ENCODE peak calls at places on chromosome 20, in four cellular contexts. V, R, E and P are unnamed samples.

GRCh38 chr20:5181955-5182354 is 55.1 kb downstream of the CDS2 start:
- DNase-seq in R (no peak), V (no peak), E (no peak), P (no peak)

GRCh38 chr20:59004493-59004762 is 2.6 kb downstream of the CTSZ start:
- DNase-seq in E (no peak), V (no peak), R (peak; percentile 25), P (peak; percentile 95)

GRCh38 chr20:36544134-36545018 is 3.1 kb downstream of the MYL9 start:
- DNase-seq in V (no peak), R (no peak), E (no peak), P (no peak)

GRCh38 chr20:49276201-49276894 is 1.5 kb downstream of the ZNFX1 start:
- DNase-seq in V (peak; percentile 28), E (no peak), R (peak; percentile 45), P (peak; percentile 77)

GRCh38 chr20:62513991-62514390 is 38.2 kb upstream of the GATA5 start:
- DNase-seq in E (no peak), R (no peak), V (no peak), P (no peak)

GRCh38 chr20:20060234-20060998 is 8.1 kb downstream of the CFAP61 start:
- DNase-seq in V (no peak), E (no peak), R (no peak), P (no peak)

GRCh38 chr20:13041574-13042457 is 33.0 kb downstream of the SPTLC3 start:
- DNase-seq in V (no peak), E (no peak), R (no peak), P (no peak)

GRCh38 chr20:46743088-46743487 is 33.6 kb downstream of the SLC2A10 start:
- DNase-seq in V (no peak), R (no peak), E (no peak), P (no peak)

GRCh38 chr20:1370548-1371110 is 22.2 kb downstream of the FKBP1A start:
- DNase-seq in E (no peak), R (no peak), V (no peak), P (no peak)

GRCh38 chr20:4829494-4830211 is 107.9 kb downstream of the PRND start:
- DNase-seq in V (no peak), E (no peak), R (no peak), P (peak; percentile 91)

GRCh38 chr20:373171-373890 is 7.2 kb upstream of the TRIB3 start:
- DNase-seq in V (no peak), E (no peak), R (no peak), P (peak; percentile 90)

GRCh38 chr20:13552061-13552460 is 86.7 kb downstream of the TASP1 start:
- DNase-seq in V (no peak), E (no peak), R (no peak), P (no peak)

GRCh38 chr20:13142143-13142542 is 78.9 kb upstream of the ISM1 start:
- DNase-seq in V (no peak), R (no peak), E (no peak), P (no peak)

GRCh38 chr20:41398408-41398807 is 31.8 kb upstream of the EMILIN3 start:
- DNase-seq in R (no peak), V (no peak), E (no peak), P (no peak)

GRCh38 chr20:49310695-49311094 is 32.8 kb upstream of the ZNFX1 start:
- DNase-seq in R (no peak), E (no peak), V (no peak), P (no peak)

GRCh38 chr20:13468166-13468565 is 170.6 kb downstream of the TASP1 start:
- DNase-seq in E (no peak), V (no peak), R (no peak), P (no peak)

GRCh38 chr20:13029687-13030510 is 21.1 kb downstream of the SPTLC3 start:
- DNase-seq in E (no peak), R (no peak), V (no peak), P (no peak)

GRCh38 chr20:20699917-20700316 is 12.5 kb downstream of the RALGAPA2 start:
- DNase-seq in V (no peak), R (no peak), E (no peak), P (no peak)